ENCODE peak calls at places on chromosomes 11 and 22, in nine cellular contexts. N is pancreas, K is OCI-LY7, J is lower lobe of right lung, D is left ventricle myocardium inferior, Q is upper lobe of right lung, G is esophagus squamous epithelium, X is mucosa of descending colon, O is A549. M is an unnamed sample.

GRCh38 chr11:110921742-110922200 is 209.5 kb upstream of the ARHGAP20 start:
- DNase-seq in N (no peak), K (no peak), J (no peak), D (no peak), Q (no peak), G (no peak), X (no peak), O (no peak), M (no peak)

GRCh38 chr11:70547821-70548670 is 149.7 kb downstream of the CTTN start:
- DNase-seq in N (no peak), K (no peak), J (no peak), D (no peak), Q (no peak), G (no peak), X (peak; percentile 50), O (no peak), M (peak; percentile 39)

GRCh38 chr22:19875531-19876313 is 21.0 kb upstream of the GNB1L start:
- DNase-seq in N (peak; percentile 8), K (no peak), J (peak; percentile 45), D (peak; percentile 13), Q (peak; percentile 60), G (no peak), X (peak; percentile 29), O (no peak), M (peak; percentile 12)

GRCh38 chr11:96213500-96213899 is 129.5 kb downstream of the MAML2 start:
- DNase-seq in N (no peak), K (no peak), J (no peak), D (no peak), Q (no peak), G (no peak), X (no peak), O (no peak), M (no peak)

GRCh38 chr11:4808476-4808875 is 4.3 kb upstream of the OR52R1 start:
- DNase-seq in N (no peak), K (no peak), J (no peak), D (no peak), Q (no peak), G (no peak), X (no peak), O (no peak), M (no peak)

GRCh38 chr11:128783513-128783912 is 83.6 kb downstream of the KCNJ1 start:
- DNase-seq in N (no peak), K (no peak), J (no peak), D (no peak), Q (no peak), G (no peak), X (no peak), O (no peak), M (no peak)

GRCh38 chr11:119108151-119108856 is 1.2 kb downstream of the C2CD2L start:
- DNase-seq in N (no peak), K (peak; percentile 71), J (peak; percentile 69), D (no peak), Q (peak; percentile 76), G (no peak), X (peak; percentile 65), O (no peak), M (no peak)

GRCh38 chr11:115493488-115493887 is 10.7 kb downstream of the CADM1 start:
- DNase-seq in N (no peak), K (no peak), J (no peak), D (no peak), Q (no peak), G (no peak), X (no peak), O (no peak), M (no peak)

GRCh38 chr11:64406221-64406946 is 47.4 kb downstream of the RPS6KA4 start:
- DNase-seq in N (no peak), K (no peak), J (no peak), D (peak; percentile 72), Q (no peak), G (no peak), X (peak; percentile 43), O (no peak), M (no peak)

GRCh38 chr11:84022221-84022620 is 736.1 kb upstream of the CCDC90B start:
- DNase-seq in N (no peak), K (no peak), J (no peak), D (no peak), Q (no peak), G (no peak), X (no peak), O (no peak), M (no peak)

GRCh38 chr11:69873166-69874077 is 54.2 kb upstream of the FGF3 start:
- DNase-seq in N (no peak), K (no peak), J (peak; percentile 24), D (no peak), Q (peak; percentile 36), G (no peak), X (no peak), O (no peak), M (no peak)

GRCh38 chr22:40808018-40808841 is 10.9 kb downstream of the SLC25A17 start:
- DNase-seq in N (no peak), K (no peak), J (no peak), D (no peak), Q (no peak), G (no peak), X (no peak), O (no peak), M (no peak)

GRCh38 chr22:38313384-38313955 is 3.8 kb downstream of the CSNK1E start:
- DNase-seq in N (no peak), K (peak; percentile 41), J (peak; percentile 62), D (peak; percentile 78), Q (no peak), G (no peak), X (peak; percentile 63), O (no peak), M (peak; percentile 88)

GRCh38 chr11:117296881-117297280 is 5.7 kb downstream of the BACE1-AS start:
- DNase-seq in N (no peak), K (no peak), J (no peak), D (no peak), Q (no peak), G (no peak), X (no peak), O (no peak), M (no peak)

GRCh38 chr11:64796047-64796756 is 6.8 kb downstream of the MAP4K2 start:
- DNase-seq in N (no peak), K (no peak), J (peak; percentile 29), D (no peak), Q (peak; percentile 59), G (no peak), X (no peak), O (no peak), M (no peak)

DNA sequence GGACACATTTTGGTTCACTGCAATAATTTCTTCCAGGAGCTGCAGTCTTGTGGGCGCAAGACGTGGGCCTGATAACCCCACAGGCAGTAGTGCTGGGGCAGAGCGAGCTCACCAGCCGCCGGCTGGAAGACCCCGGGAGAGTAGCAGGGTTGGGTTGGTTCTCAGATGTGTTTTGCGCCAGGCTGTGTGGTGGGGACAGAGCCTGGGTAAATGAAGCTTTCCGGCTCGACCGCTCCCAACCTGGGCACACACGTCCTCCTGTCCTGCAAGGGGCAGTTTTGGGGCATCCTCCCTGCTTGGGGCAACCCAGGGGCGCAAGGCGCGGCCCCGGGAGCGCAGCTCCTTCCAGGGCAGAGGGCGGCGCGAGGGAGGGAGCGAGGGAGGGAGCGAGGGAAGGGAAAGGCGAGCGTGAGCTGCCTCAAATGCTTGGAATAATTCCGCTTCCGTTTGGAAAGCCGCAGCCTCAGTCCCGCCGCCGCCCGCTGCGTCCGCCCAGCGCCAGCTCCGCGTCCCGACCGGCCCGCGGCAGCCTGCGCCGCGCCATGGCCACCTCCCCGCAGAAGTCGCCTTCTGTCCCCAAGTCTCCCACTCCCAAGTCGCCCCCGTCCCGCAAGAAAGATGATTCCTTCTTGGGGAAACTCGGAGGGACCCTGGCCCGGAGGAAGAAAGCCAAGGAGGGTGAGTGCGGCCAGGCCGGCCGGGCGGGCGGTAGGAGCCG is at the start of gene PARVA:
- DNase-seq in N (peak; percentile 58), K (no peak), J (peak; percentile 75), D (peak; percentile 76), Q (peak; percentile 85), G (no peak), X (peak; percentile 86), O (peak; percentile 25), M (peak; percentile 76)
- TF ChIP-seq CTCF in N (no peak), K (no peak), J (no peak), D (peak; percentile 40), Q (peak; percentile 16), G (no peak), X (no peak), O (no peak), M (no peak)

GRCh38 chr11:130145328-130145812 is 14.2 kb upstream of the ST14 start:
- DNase-seq in N (no peak), K (no peak), J (no peak), D (no peak), Q (no peak), G (no peak), X (no peak), O (no peak), M (no peak)
- H3K4me3 ChIP-seq in N (no peak overlapping the region), K (no peak overlapping the region), J (no peak overlapping the region), D (no peak overlapping the region), Q (no peak overlapping the region), G (no peak overlapping the region), X (no peak overlapping the region), O (no peak overlapping the region), M (no peak overlapping the region)

DNA sequence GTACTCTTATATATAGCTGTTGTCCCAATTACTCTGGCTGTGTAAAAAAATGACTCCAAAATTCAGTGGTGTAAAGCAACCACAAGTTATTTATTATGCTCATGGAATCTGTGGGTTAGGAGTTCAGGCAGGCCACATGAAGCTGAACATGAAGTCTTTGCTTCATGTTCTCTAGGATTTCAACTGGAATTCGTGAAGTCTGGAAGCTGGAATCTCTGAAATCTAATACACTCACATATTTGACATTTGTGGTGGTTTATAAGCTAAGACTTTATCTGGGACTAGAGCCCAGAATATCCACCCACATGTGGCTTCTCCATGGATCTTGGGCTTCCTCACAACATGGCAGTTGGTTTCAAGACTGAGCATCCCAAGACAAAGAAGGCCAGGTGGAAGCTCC is 430.6 kb downstream of the MIAT start:
- DNase-seq in N (no peak), K (no peak), J (no peak), D (no peak), Q (no peak), G (no peak), X (no peak), O (no peak), M (no peak)
- H3K4me1 ChIP-seq in N (no peaks in the 10 kb centered on the region), K (no peaks in the 10 kb centered on the region), J (no peaks in the 10 kb centered on the region), D (no peaks in the 10 kb centered on the region), Q (no peaks in the 10 kb centered on the region), G (no peaks in the 10 kb centered on the region), X (no peaks in the 10 kb centered on the region), O (no peaks in the 10 kb centered on the region), M (no peaks in the 10 kb centered on the region)

GRCh38 chr11:67287355-67288197 is 1.5 kb upstream of the ANKRD13D start:
- DNase-seq in N (no peak), K (peak; percentile 22), J (peak; percentile 26), D (peak; percentile 13), Q (no peak), G (no peak), X (peak; percentile 40), O (no peak), M (peak; percentile 7)

GRCh38 chr11:67288198-67288451 is 978 bp upstream of the ANKRD13D start:
- DNase-seq in N (no peak), K (no peak), J (no peak), D (no peak), Q (no peak), G (no peak), X (no peak), O (no peak), M (no peak)

GRCh38 chr11:67289651-67290479 is 762 bp downstream of the ANKRD13D start:
- DNase-seq in N (no peak), K (no peak), J (peak; percentile 54), D (peak; percentile 35), Q (no peak), G (no peak), X (peak; percentile 68), O (no peak), M (peak; percentile 72)

GRCh38 chr11:67289226-67289650 is at the start of gene ANKRD13D:
- DNase-seq in N (no peak), K (no peak), J (peak; percentile 74), D (no peak), Q (no peak), G (no peak), X (no peak), O (no peak), M (no peak)

GRCh38 chr11:67288452-67289225 is 464 bp upstream of the ANKRD13D start:
- DNase-seq in N (peak; percentile 82), K (peak; percentile 94), J (peak; percentile 96), D (peak; percentile 90), Q (peak; percentile 96), G (peak; percentile 50), X (peak; percentile 89), O (peak; percentile 83), M (peak; percentile 88)
- TF ChIP-seq CTCF in N (no peak), K (peak; percentile 67), J (no peak), D (peak; percentile 58), Q (peak; percentile 39), G (peak; percentile 49), X (no peak), O (peak; percentile 43), M (peak; percentile 37)

M was measured in psoas muscle.